ENCODE peak calls at places on chromosomes 4 and X, in four cellular contexts. One of them, this sample, is unnamed.

GRCh38 chrX:54479471-54480122 is 16.4 kb downstream of the FGD1 start:
- DNase-seq in WTC11: peak
- DNase-seq in HepG2: no peak
- DNase-seq in K562: no peak
- DNase-seq in this sample: no peak

GRCh38 chr4:113080050-113080449 is 30.6 kb downstream of the ANK2 start:
- DNase-seq in WTC11: no peak
- DNase-seq in HepG2: peak
- DNase-seq in K562: no peak
- DNase-seq in this sample: peak

GRCh38 chrX:18194688-18195087 is 26.0 kb downstream of the BEND2 start:
- DNase-seq in WTC11: no peak
- DNase-seq in HepG2: no peak
- DNase-seq in K562: no peak
- DNase-seq in this sample: no peak

GRCh38 chrX:123184858-123185251 is 777 bp downstream of the GRIA3 start:
- DNase-seq in WTC11: peak
- DNase-seq in HepG2: no peak
- DNase-seq in K562: no peak
- DNase-seq in this sample: no peak

GRCh38 chr4:53098681-53099121 is 236.6 kb downstream of the RASL11B start:
- DNase-seq in WTC11: no peak
- DNase-seq in HepG2: no peak
- DNase-seq in K562: no peak
- DNase-seq in this sample: no peak

GRCh38 chr4:119132306-119132705 is 3.3 kb upstream of the MYOZ2 start:
- DNase-seq in WTC11: no peak
- DNase-seq in HepG2: no peak
- DNase-seq in K562: no peak
- DNase-seq in this sample: no peak

GRCh38 chr4:126541820-126542219 is 1090.9 kb upstream of the INTU start:
- DNase-seq in WTC11: no peak
- DNase-seq in HepG2: no peak
- DNase-seq in K562: no peak
- DNase-seq in this sample: no peak

GRCh38 chr4:145936142-145937020 is 2.2 kb downstream of the ZNF827 start:
- DNase-seq in WTC11: peak
- DNase-seq in HepG2: peak
- DNase-seq in K562: peak
- DNase-seq in this sample: no peak

GRCh38 chrX:19627533-19627932 is 112.2 kb upstream of the MAP3K15 start:
- DNase-seq in WTC11: no peak
- DNase-seq in HepG2: no peak
- DNase-seq in K562: no peak
- DNase-seq in this sample: no peak

GRCh38 chr4:75948822-75949444 is 8.1 kb upstream of the NAAA start:
- DNase-seq in WTC11: no peak
- DNase-seq in HepG2: no peak
- DNase-seq in K562: no peak
- DNase-seq in this sample: no peak

GRCh38 chr4:99458911-99459447 is 23.8 kb upstream of the ADH7 start:
- DNase-seq in WTC11: no peak
- DNase-seq in HepG2: no peak
- DNase-seq in K562: no peak
- DNase-seq in this sample: no peak

GRCh38 chrX:11766487-11766886 is 8.4 kb downstream of the MSL3 start:
- DNase-seq in WTC11: no peak
- DNase-seq in HepG2: no peak
- DNase-seq in K562: no peak
- DNase-seq in this sample: no peak

GRCh38 chr4:88244821-88245579 is 39.4 kb downstream of the PPM1K start:
- DNase-seq in WTC11: no peak
- DNase-seq in HepG2: no peak
- DNase-seq in K562: peak
- DNase-seq in this sample: no peak

GRCh38 chr4:127309360-127310095 is 323.2 kb upstream of the INTU start:
- DNase-seq in WTC11: no peak
- DNase-seq in HepG2: no peak
- DNase-seq in K562: no peak
- DNase-seq in this sample: no peak

GRCh38 chr4:153258750-153259149 is 54.5 kb downstream of the TRIM2 start:
- DNase-seq in WTC11: no peak
- DNase-seq in HepG2: no peak
- DNase-seq in K562: no peak
- DNase-seq in this sample: no peak

GRCh38 chr4:91288702-91289311 is 1015.0 kb upstream of the GRID2 start:
- DNase-seq in WTC11: no peak
- DNase-seq in HepG2: no peak
- DNase-seq in K562: no peak
- DNase-seq in this sample: no peak

GRCh38 chr4:121270384-121270783 is 106.3 kb upstream of the TNIP3 start:
- DNase-seq in WTC11: no peak
- DNase-seq in HepG2: no peak
- DNase-seq in K562: no peak
- DNase-seq in this sample: no peak

DNA sequence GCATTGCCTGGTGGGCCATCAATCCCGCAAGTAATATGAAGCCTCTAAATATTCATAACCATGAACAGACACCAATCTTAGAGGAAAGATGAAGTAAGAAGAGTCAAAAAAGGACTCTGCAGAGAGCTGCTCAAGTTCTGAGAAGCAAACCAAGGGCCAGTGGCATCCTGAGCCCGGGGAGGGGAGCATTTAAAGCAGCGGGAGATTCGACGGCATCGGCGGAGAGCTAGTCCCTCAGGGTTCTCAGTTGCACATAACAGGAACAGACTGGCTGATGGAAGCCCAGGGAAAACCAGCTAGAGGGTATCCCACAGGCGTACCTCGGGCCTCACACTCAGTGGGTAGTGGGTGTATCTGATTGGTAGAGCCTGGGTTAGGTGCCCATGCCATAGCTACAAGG is 4.9 kb upstream of the PNMA6E start:
- DNase-seq in WTC11: no peak
- DNase-seq in HepG2: no peak
- DNase-seq in K562: no peak
- DNase-seq in this sample: no peak
- TF ChIP-seq USF2 in WTC11: no peak
- TF ChIP-seq USF2 in HepG2: no peak
- TF ChIP-seq USF2 in K562: no peak
- TF ChIP-seq USF2 in this sample: no peak

DNA sequence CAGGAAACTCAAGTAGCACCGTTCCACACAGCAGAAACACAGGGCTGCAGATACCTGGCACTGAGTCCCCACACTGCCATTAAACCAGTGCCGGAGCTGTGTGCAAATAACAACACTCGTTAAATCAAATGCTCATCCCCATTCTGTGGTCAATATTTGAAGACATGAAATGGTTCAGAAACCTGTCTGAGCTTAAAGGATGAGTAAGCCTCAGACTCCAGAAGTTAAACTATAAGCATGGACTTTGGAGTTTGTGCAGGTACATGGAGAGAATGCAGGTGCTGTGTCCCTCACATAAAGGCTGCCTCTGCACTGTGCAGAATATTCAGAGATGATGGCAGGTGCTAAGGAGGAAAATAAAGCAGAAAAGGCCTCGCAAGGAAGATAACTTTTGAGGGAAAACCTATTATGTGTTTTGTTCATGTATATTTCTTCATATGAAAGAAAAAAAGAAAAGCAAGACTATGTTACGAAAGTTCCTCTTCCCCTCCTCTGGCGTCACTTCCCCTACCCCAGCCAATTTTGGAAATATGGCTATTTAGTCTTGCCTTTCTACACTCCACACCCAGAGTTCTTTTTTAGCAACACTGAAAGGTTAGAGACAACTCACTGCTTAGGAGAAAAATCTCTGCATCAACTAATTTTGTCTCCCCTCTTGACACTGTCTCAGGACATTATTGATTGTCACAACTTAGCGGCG is 4.6 kb downstream of the MPP1 start:
- DNase-seq in WTC11: no peak
- DNase-seq in HepG2: peak
- DNase-seq in K562: no peak
- DNase-seq in this sample: no peak
- TF ChIP-seq HMGXB4 in WTC11: no peak
- TF ChIP-seq HMGXB4 in HepG2: no peak
- TF ChIP-seq HMGXB4 in K562: no peak
- TF ChIP-seq HMGXB4 in this sample: no peak

GRCh38 chrX:133926099-133926498 is 59.3 kb downstream of the GPC3 start:
- DNase-seq in WTC11: no peak
- DNase-seq in HepG2: no peak
- DNase-seq in K562: no peak
- DNase-seq in this sample: no peak

GRCh38 chrX:133929836-133930464 is 55.4 kb downstream of the GPC3 start:
- DNase-seq in WTC11: no peak
- DNase-seq in HepG2: no peak
- DNase-seq in K562: no peak
- DNase-seq in this sample: no peak

GRCh38 chrX:133926809-133927208 is 58.6 kb downstream of the GPC3 start:
- DNase-seq in WTC11: no peak
- DNase-seq in HepG2: no peak
- DNase-seq in K562: peak
- DNase-seq in this sample: no peak

GRCh38 chrX:133924548-133924947 is 60.8 kb downstream of the GPC3 start:
- DNase-seq in WTC11: no peak
- DNase-seq in HepG2: no peak
- DNase-seq in K562: no peak
- DNase-seq in this sample: no peak

DNA sequence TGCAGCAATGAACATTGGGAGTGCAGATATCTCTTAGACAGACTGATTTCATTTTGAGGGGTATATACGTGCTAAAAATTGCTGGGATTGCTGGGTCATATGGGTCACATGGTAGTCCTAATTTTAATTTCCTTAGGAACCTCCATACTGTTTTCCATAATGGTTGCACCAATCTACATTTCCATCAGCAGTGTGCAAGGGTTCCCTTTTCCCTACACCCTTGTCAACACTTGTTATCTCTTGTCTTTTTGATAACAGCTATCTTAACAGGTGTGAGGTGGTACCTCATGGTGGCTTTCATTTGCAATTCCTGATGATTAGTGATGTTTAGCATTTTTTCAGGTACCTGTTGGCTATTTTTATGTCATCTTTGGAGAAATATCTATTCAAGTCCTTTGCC is 57.0 kb downstream of the GPC3 start:
- DNase-seq in WTC11: no peak
- DNase-seq in HepG2: no peak
- DNase-seq in K562: no peak
- DNase-seq in this sample: no peak
- TF ChIP-seq USF2 in WTC11: no peak
- TF ChIP-seq USF2 in HepG2: no peak
- TF ChIP-seq USF2 in K562: no peak
- TF ChIP-seq USF2 in this sample: no peak

DNA sequence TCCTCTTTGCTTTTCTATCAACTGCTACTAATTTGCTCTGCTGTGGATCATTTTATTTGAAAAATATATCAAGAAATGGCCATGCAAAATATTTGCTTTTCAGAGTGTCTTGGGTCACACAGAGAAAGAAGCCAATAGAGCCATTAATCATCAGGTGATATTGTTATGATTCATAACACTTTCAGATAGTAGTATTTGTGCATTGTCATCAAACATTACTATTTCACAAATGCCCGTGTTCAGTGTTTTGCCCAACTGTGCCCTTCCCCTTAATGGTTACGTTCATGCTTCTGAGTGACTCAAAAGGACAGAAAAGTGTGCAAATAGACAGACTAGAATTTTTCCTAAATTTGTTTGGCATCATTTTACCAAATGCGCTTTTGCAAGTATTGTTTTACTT is 46.6 kb downstream of the PHOX2B start:
- DNase-seq in WTC11: no peak
- DNase-seq in HepG2: no peak
- DNase-seq in K562: no peak
- DNase-seq in this sample: peak
- TF ChIP-seq HMGXB4 in WTC11: no peak
- TF ChIP-seq HMGXB4 in HepG2: no peak
- TF ChIP-seq HMGXB4 in K562: no peak
- TF ChIP-seq HMGXB4 in this sample: no peak

GRCh38 chr4:137430171-137430570 is 102.1 kb downstream of the PCDH18 start:
- DNase-seq in WTC11: no peak
- DNase-seq in HepG2: no peak
- DNase-seq in K562: no peak
- DNase-seq in this sample: no peak
- TF ChIP-seq USF2 in WTC11: no peak
- TF ChIP-seq USF2 in HepG2: no peak
- TF ChIP-seq USF2 in K562: no peak
- TF ChIP-seq USF2 in this sample: no peak

GRCh38 chrX:150017868-150018267 is 79.6 kb upstream of the EOLA2 start:
- DNase-seq in WTC11: no peak
- DNase-seq in HepG2: no peak
- DNase-seq in K562: no peak
- DNase-seq in this sample: no peak

DNA sequence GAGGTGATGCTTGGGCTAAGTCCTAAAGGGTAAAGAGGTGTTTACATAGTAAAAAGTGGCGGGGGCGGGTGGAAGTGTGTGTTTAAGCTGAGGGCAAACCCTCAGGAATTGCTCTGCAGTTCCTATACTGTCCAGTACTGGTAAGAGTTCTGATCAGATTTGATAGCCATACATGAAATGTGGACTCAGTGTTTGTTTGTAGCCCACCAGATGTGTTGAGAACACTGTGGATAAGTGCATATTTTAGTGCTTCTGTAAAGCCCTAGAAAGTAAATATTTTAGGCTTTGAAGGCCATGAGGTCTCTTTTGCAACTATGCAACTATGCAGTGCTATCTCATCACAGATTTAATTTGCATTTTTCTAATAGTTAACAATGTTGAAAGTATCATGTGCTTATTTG is 80.6 kb upstream of the EOLA2 start:
- DNase-seq in WTC11: no peak
- DNase-seq in HepG2: peak
- DNase-seq in K562: no peak
- DNase-seq in this sample: no peak
- TF ChIP-seq HMGXB4 in WTC11: no peak
- TF ChIP-seq HMGXB4 in HepG2: no peak
- TF ChIP-seq HMGXB4 in K562: no peak
- TF ChIP-seq HMGXB4 in this sample: no peak

GRCh38 chr4:10866691-10867090 is 182.1 kb upstream of the CLNK start:
- DNase-seq in WTC11: no peak
- DNase-seq in HepG2: no peak
- DNase-seq in K562: no peak
- DNase-seq in this sample: no peak
- TF ChIP-seq USF2 in WTC11: no peak
- TF ChIP-seq USF2 in HepG2: no peak
- TF ChIP-seq USF2 in K562: no peak
- TF ChIP-seq USF2 in this sample: no peak

DNA sequence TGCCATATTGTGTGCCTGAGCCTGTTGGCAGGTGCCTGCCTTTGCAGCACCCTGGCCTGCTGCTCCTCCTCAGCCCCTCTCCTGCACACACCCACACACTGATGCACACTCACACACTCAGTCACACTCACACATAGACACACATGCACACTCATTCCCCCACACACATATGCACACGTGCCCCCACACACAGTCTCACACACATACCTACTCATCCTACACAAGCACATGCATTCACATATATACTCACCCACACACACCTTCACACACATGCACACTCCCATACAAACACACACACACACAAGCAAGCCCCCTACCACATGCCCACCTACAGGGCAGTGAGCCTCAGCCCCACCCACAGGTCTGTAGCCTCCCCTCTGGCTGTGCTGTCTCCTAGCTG is 245.0 kb downstream of the EVC2 start:
- DNase-seq in WTC11: no peak
- DNase-seq in HepG2: no peak
- DNase-seq in K562: no peak
- DNase-seq in this sample: no peak
- TF ChIP-seq HMGXB4 in WTC11: no peak
- TF ChIP-seq HMGXB4 in HepG2: no peak
- TF ChIP-seq HMGXB4 in K562: no peak
- TF ChIP-seq HMGXB4 in this sample: no peak

This sample was measured in A549.